ENCODE peak calls at places on chromosomes 7 and 10, in four cellular contexts. V is A549, F is cardiac fibroblast, R is heart right ventricle. G is an unnamed sample.

GRCh38 chr7:1709281-1709680 is 39.2 kb downstream of the ELFN1 start:
- DNase-seq in V (no peak), F (no peak), R (no peak), G (no peak)

GRCh38 chr7:120353171-120353570 is 80.2 kb downstream of the KCND2 start:
- DNase-seq in V (no peak), F (no peak), R (no peak), G (no peak)

GRCh38 chr10:7967035-7967434 is 87.5 kb upstream of the GATA3 start:
- DNase-seq in V (no peak), F (no peak), R (no peak), G (no peak)

GRCh38 chr10:95517536-95518454 is 43.4 kb downstream of the SORBS1 start:
- DNase-seq in V (no peak), F (peak), R (no peak), G (no peak)

GRCh38 chr7:38950309-38950708 is 27.4 kb upstream of the POU6F2 start:
- DNase-seq in V (peak), F (no peak), R (no peak), G (no peak)

GRCh38 chr10:30151581-30152389 is 92.4 kb upstream of the JCAD start:
- DNase-seq in V (peak), F (peak), R (peak), G (no peak)

GRCh38 chr10:120607016-120607709 is 150.1 kb downstream of the PLPP4 start:
- DNase-seq in V (no peak), F (peak), R (no peak), G (no peak)

GRCh38 chr7:121960678-121961461 is 87.9 kb downstream of the PTPRZ1 start:
- DNase-seq in V (peak), F (peak), R (no peak), G (no peak)

GRCh38 chr7:151490706-151491105 is 29.0 kb downstream of the RHEB start:
- DNase-seq in V (no peak), F (no peak), R (no peak), G (no peak)

GRCh38 chr10:106978746-106979145 is 185.8 kb downstream of the SORCS1 start:
- DNase-seq in V (no peak), F (no peak), R (no peak), G (no peak)

GRCh38 chr7:90747521-90747920 is 151.4 kb downstream of the CDK14 start:
- DNase-seq in V (no peak), F (no peak), R (no peak), G (no peak)

GRCh38 chr10:102408728-102409603 is 9.6 kb downstream of the PSD start:
- DNase-seq in V (no peak), F (peak), R (peak), G (peak)

GRCh38 chr7:147419001-147419400 is 1171.6 kb upstream of the C7orf33 start:
- DNase-seq in V (no peak), F (no peak), R (no peak), G (no peak)

GRCh38 chr10:119441151-119441821 is 101.2 kb downstream of the RGS10 start:
- DNase-seq in V (no peak), F (peak), R (peak), G (no peak)

GRCh38 chr10:69901022-69901421 is 99.3 kb downstream of the COL13A1 start:
- DNase-seq in V (no peak), F (no peak), R (no peak), G (no peak)

GRCh38 chr7:29282819-29283414 is 88.3 kb downstream of the CHN2 start:
- DNase-seq in V (no peak), F (no peak), R (no peak), G (no peak)

GRCh38 chr7:18119985-18120384 is 92.3 kb upstream of the PRPS1L1 start:
- DNase-seq in V (peak), F (peak), R (no peak), G (no peak)

GRCh38 chr7:123271231-123271630 is 71.5 kb upstream of the SLC13A1 start:
- DNase-seq in V (no peak), F (peak), R (no peak), G (no peak)

GRCh38 chr10:15439381-15439837 is 68.3 kb upstream of the FAM171A1 start:
- DNase-seq in V (peak), F (peak), R (peak), G (no peak)

GRCh38 chr10:80699602-80700039 is 161.9 kb downstream of the SH2D4B start:
- DNase-seq in V (peak), F (peak), R (peak), G (peak)

GRCh38 chr10:117477241-117477947 is 65.2 kb upstream of the EMX2 start:
- DNase-seq in V (no peak), F (no peak), R (no peak), G (no peak)

GRCh38 chr10:127405221-127405620 is 143.9 kb upstream of the NPS start:
- DNase-seq in V (no peak), F (peak), R (no peak), G (no peak)

GRCh38 chr7:33825644-33826043 is 79.7 kb upstream of the BMPER start:
- DNase-seq in V (no peak), F (no peak), R (no peak), G (no peak)

GRCh38 chr7:711093-711966 is 15.2 kb upstream of the DNAAF5 start:
- DNase-seq in V (no peak), F (peak), R (no peak), G (no peak)

GRCh38 chr7:18361756-18362155 is 133.8 kb upstream of the HDAC9 start:
- DNase-seq in V (peak), F (peak), R (no peak), G (no peak)

GRCh38 chr7:35727571-35727970 is 32.6 kb upstream of the HERPUD2 start:
- DNase-seq in V (no peak), F (peak), R (no peak), G (no peak)

GRCh38 chr7:213324-213993 is 21.1 kb downstream of the FAM20C start:
- DNase-seq in V (no peak), F (no peak), R (no peak), G (no peak)

GRCh38 chr7:139745330-139746143 is 32.3 kb downstream of the HIPK2 start:
- DNase-seq in V (no peak), F (peak), R (peak), G (no peak)

GRCh38 chr7:3978839-3979238 is 677.8 kb downstream of the SDK1 start:
- DNase-seq in V (no peak), F (no peak), R (no peak), G (no peak)

GRCh38 chr7:50372921-50373320 is 68.4 kb downstream of the IKZF1 start:
- DNase-seq in V (no peak), F (no peak), R (no peak), G (no peak)

GRCh38 chr10:27783660-27784059 is 38.0 kb upstream of the MKX start:
- DNase-seq in V (peak), F (peak), R (peak), G (no peak)

GRCh38 chr10:104584541-104584940 is 56.5 kb upstream of the SORCS3 start:
- DNase-seq in V (no peak), F (no peak), R (no peak), G (no peak)

GRCh38 chr10:101140084-101140949 is 9.2 kb downstream of the TLX1 start:
- DNase-seq in V (no peak), F (no peak), R (no peak), G (no peak)

GRCh38 chr10:101140950-101141621 is 10.0 kb downstream of the TLX1 start:
- DNase-seq in V (no peak), F (no peak), R (no peak), G (no peak)

GRCh38 chr10:101137271-101137670 is 6.2 kb downstream of the TLX1 start:
- DNase-seq in V (no peak), F (no peak), R (no peak), G (no peak)

GRCh38 chr10:101138788-101139420 is 7.8 kb downstream of the TLX1 start:
- DNase-seq in V (no peak), F (no peak), R (no peak), G (no peak)

GRCh38 chr10:101139421-101139911 is 8.4 kb downstream of the TLX1 start:
- DNase-seq in V (no peak), F (peak), R (no peak), G (no peak)
- TF ChIP-seq CTCF in V (no peak), F (peak), R (peak), G (peak)

GRCh38 chr7:142389544-142389943 is 131.7 kb upstream of the PRSS58 start:
- DNase-seq in V (no peak), F (no peak), R (no peak), G (no peak)

GRCh38 chr7:142385528-142386340 is 127.9 kb upstream of the PRSS58 start:
- DNase-seq in V (peak), F (peak), R (peak), G (no peak)

GRCh38 chr7:142391191-142391992 is 133.5 kb upstream of the PRSS58 start:
- DNase-seq in V (no peak), F (no peak), R (no peak), G (no peak)
- TF ChIP-seq CTCF in V (no peak), F (peak), R (no peak), G (peak)

GRCh38 chr7:2922271-2922691 is 78.2 kb upstream of the GNA12 start:
- DNase-seq in V (no peak), F (no peak), R (no peak), G (no peak)

GRCh38 chr7:2923291-2923781 is 79.2 kb upstream of the GNA12 start:
- DNase-seq in V (no peak), F (no peak), R (no peak), G (no peak)

GRCh38 chr7:2920956-2921708 is 77.0 kb upstream of the GNA12 start:
- DNase-seq in V (no peak), F (no peak), R (no peak), G (no peak)

GRCh38 chr7:2922866-2923265 is 78.8 kb upstream of the GNA12 start:
- DNase-seq in V (no peak), F (no peak), R (no peak), G (no peak)

GRCh38 chr7:2921748-2922147 is 77.6 kb upstream of the GNA12 start:
- DNase-seq in V (no peak), F (no peak), R (no peak), G (no peak)
- TF ChIP-seq CTCF in V (peak), F (peak), R (peak), G (peak)

DNA sequence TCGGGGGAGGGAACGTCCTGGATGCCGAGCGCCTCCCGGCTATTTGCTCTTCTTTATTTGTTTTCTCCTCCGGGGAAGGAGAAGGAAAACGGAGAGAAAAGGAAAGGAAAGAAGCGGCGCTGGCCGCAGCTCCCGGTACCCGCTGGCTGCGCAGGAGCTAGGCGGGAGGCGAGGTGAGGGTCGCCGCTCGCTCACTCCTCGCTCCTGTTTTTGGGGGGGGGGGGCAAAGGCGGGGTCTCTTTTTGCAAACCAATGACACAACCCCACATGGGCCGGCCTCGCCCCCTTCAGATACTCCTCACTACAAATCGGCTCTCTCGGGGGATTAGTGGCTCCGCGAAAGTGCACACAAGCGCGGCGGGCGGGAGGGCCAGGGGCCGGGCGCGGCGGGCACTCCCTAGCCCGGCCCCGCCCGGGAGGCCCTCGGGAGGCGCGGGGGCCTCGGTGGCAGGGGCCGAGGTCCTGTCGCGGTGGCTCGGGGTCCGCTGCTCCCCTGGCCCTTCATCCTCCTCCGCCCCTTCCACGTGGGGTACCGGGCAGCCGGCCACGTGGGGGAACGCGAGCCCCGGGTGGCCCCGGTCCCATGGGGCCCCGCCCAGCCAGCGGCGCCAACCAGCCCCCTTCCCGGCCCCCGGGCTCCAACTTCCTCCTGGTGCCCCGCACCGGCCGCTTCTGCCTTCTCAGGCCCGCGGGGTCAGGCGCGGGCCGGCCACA is 650 bp upstream of the CTBP2 start:
- DNase-seq in V (peak), F (peak), R (peak), G (peak)
- TF ChIP-seq CTCF in V (no peak), F (no peak), R (peak), G (no peak)

GRCh38 chr10:83801983-83802382 is 337.3 kb upstream of the GHITM start:
- DNase-seq in V (no peak), F (no peak), R (no peak), G (no peak)
- TF ChIP-seq CTCF in V (no peak), F (no peak), R (no peak), G (peak)

GRCh38 chr10:4691776-4692175 is 134.2 kb upstream of the AKR1E2 start:
- DNase-seq in V (no peak), F (peak), R (no peak), G (no peak)
- TF ChIP-seq CTCF in V (no peak), F (no peak), R (no peak), G (no peak)

G was measured in type B pancreatic cell.